ENCODE peak calls at places on chromosomes 16 and 17, in ten cellular contexts. P, U, G, V, C, Q, F, T, I and D are unnamed samples. For H3K36me3 and H3K4me1, the result is how much of the 10 kb centered on the place peaks cover.

GRCh38 chr17:65287040-65287439 is 149.9 kb downstream of the RGS9 start:
- DNase-seq in U (no peak), F (no peak), Q (no peak), I (peak), P (peak), C (no peak), V (no peak), G (no peak), T (peak), D (peak)

GRCh38 chr17:46167826-46168569 is 25.2 kb downstream of the KANSL1 start:
- DNase-seq in F (no peak), G (no peak), U (no peak), T (peak), I (peak), C (no peak), P (peak), V (no peak), Q (peak), D (peak)

GRCh38 chr16:87818533-87819161 is 50.7 kb downstream of the SLC7A5 start:
- DNase-seq in F (no peak), T (no peak), G (no peak), Q (no peak), C (no peak), U (no peak), P (no peak), V (no peak), I (no peak), D (no peak)

GRCh38 chr17:75683467-75684041 is 16.4 kb downstream of the SAP30BP start:
- DNase-seq in I (peak), G (peak), F (peak), U (no peak), C (no peak), T (no peak), P (peak), V (peak), Q (peak), D (peak)

GRCh38 chr17:75508122-75508719 is 7.1 kb downstream of the CASKIN2 start:
- DNase-seq in C (no peak), Q (no peak), F (no peak), I (no peak), P (no peak), V (no peak), U (no peak), T (no peak), G (no peak), D (no peak)

GRCh38 chr16:12188674-12189249 is 212.2 kb downstream of the SNX29 start:
- DNase-seq in Q (no peak), F (peak), V (no peak), P (peak), C (no peak), G (peak), I (no peak), U (no peak), T (no peak), D (peak)

GRCh38 chr17:6780886-6781285 is 4.9 kb downstream of the FBXO39 start:
- DNase-seq in I (no peak), G (no peak), F (no peak), U (no peak), V (no peak), Q (no peak), T (no peak), P (no peak), C (no peak), D (no peak)

GRCh38 chr16:11980167-11980844 is 3.8 kb downstream of the SNX29 start:
- DNase-seq in V (no peak), Q (no peak), P (no peak), F (no peak), U (no peak), G (no peak), C (no peak), I (no peak), T (no peak), D (no peak)

GRCh38 chr17:29505826-29506225 is 61.0 kb downstream of the ABHD15 start:
- DNase-seq in U (no peak), C (no peak), F (no peak), Q (no peak), T (no peak), G (no peak), P (no peak), V (no peak), I (no peak), D (no peak)

GRCh38 chr17:67253379-67253778 is 8.4 kb upstream of the HELZ start:
- DNase-seq in Q (no peak), C (no peak), I (peak), T (no peak), P (peak), V (no peak), U (no peak), G (peak), F (no peak), D (peak)

GRCh38 chr17:16374129-16374528 is 6.8 kb upstream of the UBB start:
- DNase-seq in V (no peak), F (no peak), Q (peak), I (peak), C (no peak), U (no peak), G (peak), P (peak), T (no peak), D (peak)

GRCh38 chr17:59872351-59872750 is 20.4 kb downstream of the TUBD1 start:
- DNase-seq in P (no peak), F (no peak), C (no peak), T (no peak), V (no peak), Q (no peak), I (no peak), G (no peak), U (no peak), D (no peak)

GRCh38 chr17:59878624-59879023 is 14.1 kb downstream of the TUBD1 start:
- DNase-seq in Q (no peak), P (no peak), G (no peak), C (no peak), V (no peak), F (no peak), T (no peak), I (no peak), U (no peak), D (no peak)

GRCh38 chr17:59874366-59874765 is 18.4 kb downstream of the TUBD1 start:
- DNase-seq in C (no peak), Q (no peak), U (no peak), G (no peak), I (no peak), F (no peak), V (no peak), P (no peak), T (no peak), D (no peak)

GRCh38 chr17:59877965-59878364 is 14.8 kb downstream of the TUBD1 start:
- DNase-seq in P (no peak), I (no peak), F (no peak), T (no peak), Q (no peak), U (no peak), V (no peak), G (no peak), C (no peak), D (no peak)
- H3K36me3 ChIP-seq in P (under half), I (under half), F (under half), T (under half), Q (under half), U (under half), V (under half), G (under half), C (under half), D (under half)

GRCh38 chr16:782766-783403 is 5.3 kb downstream of the RPUSD1 start:
- DNase-seq in F (peak), U (no peak), Q (peak), C (no peak), I (no peak), V (no peak), T (no peak), P (no peak), G (peak), D (no peak)

GRCh38 chr16:783404-784161 is 4.6 kb downstream of the RPUSD1 start:
- DNase-seq in I (peak), T (no peak), G (no peak), U (no peak), V (no peak), F (no peak), P (no peak), C (no peak), Q (no peak), D (peak)

GRCh38 chr16:780296-780695 is 7.9 kb downstream of the RPUSD1 start:
- DNase-seq in U (no peak), I (no peak), P (no peak), Q (no peak), F (no peak), V (no peak), G (no peak), T (no peak), C (no peak), D (no peak)

GRCh38 chr16:781346-782010 is 6.7 kb downstream of the RPUSD1 start:
- DNase-seq in U (no peak), C (no peak), T (no peak), Q (no peak), G (no peak), P (no peak), F (no peak), V (no peak), I (no peak), D (no peak)

GRCh38 chr16:782263-782662 is 5.9 kb downstream of the RPUSD1 start:
- DNase-seq in V (no peak), C (no peak), U (no peak), T (no peak), G (no peak), F (no peak), Q (no peak), P (no peak), I (no peak), D (no peak)
- H3K4me2 ChIP-seq in V (no peak), C (no peak), U (no peak), T (no peak), G (no peak), F (no peak), Q (peak), P (no peak), I (no peak), D (no peak)

GRCh38 chr17:81414751-81415516 is 19.7 kb downstream of the BAHCC1 start:
- DNase-seq in Q (no peak), F (no peak), T (no peak), G (no peak), C (no peak), U (no peak), I (no peak), V (no peak), P (no peak), D (no peak)

GRCh38 chr17:81417879-81418709 is 22.8 kb downstream of the BAHCC1 start:
- DNase-seq in U (no peak), P (no peak), T (no peak), F (no peak), V (no peak), I (no peak), G (no peak), C (no peak), Q (no peak), D (no peak)

GRCh38 chr17:81415681-81416080 is 20.4 kb downstream of the BAHCC1 start:
- DNase-seq in U (no peak), C (no peak), F (no peak), Q (no peak), I (no peak), G (no peak), P (no peak), V (no peak), T (no peak), D (no peak)

GRCh38 chr17:81417049-81417878 is 22.0 kb downstream of the BAHCC1 start:
- DNase-seq in Q (peak), V (no peak), G (no peak), I (no peak), P (peak), C (no peak), T (no peak), F (no peak), U (no peak), D (peak)

GRCh38 chr17:81416612-81417011 is 21.4 kb downstream of the BAHCC1 start:
- DNase-seq in U (no peak), F (no peak), I (no peak), T (no peak), P (no peak), G (no peak), C (no peak), Q (no peak), V (no peak), D (no peak)
- H3K4me1 ChIP-seq in U (under half), F (under half), I (under half), T (under half), P (under half), G (under half), C (under half), Q (under half), V (under half), D (under half)

GRCh38 chr16:19680972-19681371 is 37.1 kb downstream of the KNOP1 start:
- DNase-seq in F (peak), U (no peak), T (no peak), C (no peak), G (no peak), Q (peak), P (no peak), V (no peak), I (no peak), D (no peak)

GRCh38 chr16:19685176-19685575 is 32.9 kb downstream of the KNOP1 start:
- DNase-seq in I (no peak), U (no peak), V (no peak), G (no peak), T (no peak), C (no peak), F (no peak), Q (no peak), P (no peak), D (no peak)

GRCh38 chr16:19683453-19684236 is 34.4 kb downstream of the KNOP1 start:
- DNase-seq in P (no peak), F (no peak), T (no peak), I (no peak), U (no peak), G (no peak), Q (no peak), V (no peak), C (no peak), D (no peak)

GRCh38 chr16:19678804-19679203 is 39.2 kb downstream of the KNOP1 start:
- DNase-seq in Q (no peak), T (no peak), I (no peak), U (no peak), V (no peak), C (no peak), G (no peak), F (no peak), P (no peak), D (no peak)

DNA sequence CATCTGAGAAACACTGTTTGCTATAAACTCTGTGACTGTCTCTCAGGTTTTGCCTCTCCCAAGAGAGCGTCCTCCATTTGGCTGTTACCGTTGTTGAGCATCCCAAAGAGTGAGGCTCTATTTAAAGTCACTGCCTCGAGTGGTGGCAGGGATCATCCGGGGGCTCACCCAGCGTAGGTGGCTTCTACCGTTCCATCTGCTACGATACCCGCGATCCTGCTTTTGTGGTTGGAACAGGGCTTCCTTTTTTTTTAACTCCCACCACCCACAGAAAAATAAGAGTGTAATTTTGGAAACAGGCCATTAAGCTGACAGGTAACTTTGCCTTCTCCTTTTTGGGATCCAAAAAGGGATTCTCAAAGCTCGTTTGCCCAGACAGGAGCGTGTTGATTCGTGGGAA is 36.4 kb downstream of the KNOP1 start:
- DNase-seq in C (no peak), T (no peak), U (no peak), G (no peak), I (no peak), P (no peak), V (no peak), F (no peak), Q (no peak), D (no peak)
- H3K36me3 ChIP-seq in C (under half), T (under half), U (under half), G (under half), I (under half), P (under half), V (under half), F (under half), Q (under half), D (under half)

GRCh38 chr16:49312389-49312990 is 30.9 kb upstream of the CBLN1 start:
- DNase-seq in T (no peak), G (no peak), V (no peak), P (no peak), Q (no peak), C (peak), I (no peak), U (no peak), F (no peak), D (no peak)
- H3K4me2 ChIP-seq in T (no peak), G (no peak), V (no peak), P (no peak), Q (no peak), C (peak), I (no peak), U (no peak), F (no peak), D (no peak)